ENCODE peak calls at places on chromosomes 1 and 21, in six cellular contexts. T, U, L, Y, N and Q are unnamed samples.

GRCh38 chr1:114009042-114009392 is 29.7 kb downstream of the OLFML3 start:
- DNase-seq in T (no peak), U (no peak), L (no peak), Y (no peak), N (no peak), Q (no peak)

GRCh38 chr1:16677552-16678423 is 11.0 kb upstream of the RNU1-3 start:
- DNase-seq in T (no peak), U (peak; percentile 51), L (no peak), Y (peak; percentile 19), N (peak; percentile 20), Q (peak; percentile 61)

GRCh38 chr1:19926296-19927129 is 3.1 kb upstream of the PLA2G2E start:
- DNase-seq in T (no peak), U (no peak), L (no peak), Y (no peak), N (no peak), Q (no peak)

GRCh38 chr21:44510508-44511218 is 29.3 kb downstream of the KRTAP10-1 start:
- DNase-seq in T (peak; percentile 85), U (peak; percentile 72), L (peak; percentile 89), Y (peak; percentile 79), N (peak; percentile 59), Q (peak; percentile 79)

GRCh38 chr1:51341876-51342496 is 11.6 kb upstream of the TTC39A start:
- DNase-seq in T (no peak), U (no peak), L (no peak), Y (no peak), N (no peak), Q (no peak)

GRCh38 chr1:21294266-21295058 is 4.2 kb upstream of the ECE1 start:
- DNase-seq in T (peak; percentile 70), U (no peak), L (peak; percentile 84), Y (peak; percentile 56), N (peak; percentile 41), Q (peak; percentile 90)

GRCh38 chr1:115677172-115677542 is 35.4 kb downstream of the VANGL1 start:
- DNase-seq in T (no peak), U (peak; percentile 79), L (no peak), Y (peak; percentile 30), N (no peak), Q (no peak)

GRCh38 chr1:186424539-186424938 is 36.4 kb downstream of the PDC start:
- DNase-seq in T (no peak), U (no peak), L (no peak), Y (no peak), N (no peak), Q (no peak)

GRCh38 chr1:6065093-6065878 is 19.6 kb downstream of the KCNAB2 start:
- DNase-seq in T (no peak), U (no peak), L (no peak), Y (no peak), N (no peak), Q (no peak)